ENCODE peak calls at places on chromosome 15, in seven cellular contexts. L is IMR-90, V is neuronal stem cell, O is mesenchymal stem cell, M is trophoblast cell, K is H1, E is mesendoderm. J is an unnamed sample.

GRCh38 chr15:86009727-86010126 is 69.9 kb upstream of the AGBL1 start:
- DNase-seq in L (no peak), V (no peak), O (no peak), M (no peak), K (no peak), E (no peak), J (no peak)

GRCh38 chr15:95763426-95763825 is 567.1 kb upstream of the NR2F2 start:
- DNase-seq in L (no peak), V (no peak), O (no peak), M (no peak), K (no peak), E (no peak), J (no peak)

GRCh38 chr15:67641453-67641852 is 99.0 kb downstream of the MAP2K5 start:
- DNase-seq in L (no peak), V (no peak), O (no peak), M (no peak), K (no peak), E (peak; percentile 7), J (no peak)

GRCh38 chr15:43346305-43346704 is 15.9 kb upstream of the LCMT2 start:
- DNase-seq in L (no peak), V (no peak), O (no peak), M (no peak), K (no peak), E (no peak), J (no peak)

GRCh38 chr15:73685981-73686380 is 1.8 kb downstream of the CD276 start:
- DNase-seq in L (no peak), V (no peak), O (peak; percentile 69), M (no peak), K (no peak), E (no peak), J (no peak)

GRCh38 chr15:33910741-33911140 is 57.6 kb upstream of the CHRM5 start:
- DNase-seq in L (peak; percentile 69), V (no peak), O (peak; percentile 18), M (no peak), K (no peak), E (no peak), J (no peak)

GRCh38 chr15:38842991-38843610 is 278.5 kb upstream of the RASGRP1 start:
- DNase-seq in L (peak; percentile 28), V (no peak), O (peak; percentile 23), M (no peak), K (no peak), E (no peak), J (no peak)

GRCh38 chr15:38670142-38671002 is 105.8 kb upstream of the RASGRP1 start:
- DNase-seq in L (no peak), V (no peak), O (no peak), M (no peak), K (no peak), E (no peak), J (no peak)

GRCh38 chr15:31296304-31297220 is 30.1 kb upstream of the KLF13 start:
- DNase-seq in L (no peak), V (no peak), O (no peak), M (no peak), K (no peak), E (no peak), J (peak; percentile 33)

GRCh38 chr15:42622328-42622925 is 47.0 kb downstream of the STARD9 start:
- DNase-seq in L (no peak), V (no peak), O (no peak), M (no peak), K (no peak), E (no peak), J (no peak)

GRCh38 chr15:95210436-95210981 is 979.1 kb downstream of the MCTP2 start:
- DNase-seq in L (no peak), V (no peak), O (no peak), M (no peak), K (no peak), E (no peak), J (no peak)

GRCh38 chr15:90419202-90419601 is 31.2 kb downstream of the IQGAP1 start:
- DNase-seq in L (no peak), V (no peak), O (peak; percentile 29), M (no peak), K (no peak), E (no peak), J (no peak)

GRCh38 chr15:80219955-80220354 is 32.1 kb downstream of the CTXND1 start:
- DNase-seq in L (no peak), V (no peak), O (no peak), M (no peak), K (no peak), E (no peak), J (no peak)

GRCh38 chr15:83912343-83912742 is 258.4 kb downstream of the ADAMTSL3 start:
- DNase-seq in L (no peak), V (no peak), O (no peak), M (no peak), K (no peak), E (no peak), J (no peak)

GRCh38 chr15:65369651-65370050 is 8.2 kb downstream of the IGDCC3 start:
- DNase-seq in L (no peak), V (no peak), O (no peak), M (no peak), K (no peak), E (no peak), J (peak; percentile 24)

GRCh38 chr15:80856809-80857377 is 77.7 kb downstream of the CEMIP start:
- DNase-seq in L (no peak), V (no peak), O (no peak), M (no peak), K (no peak), E (peak; percentile 44), J (no peak)

GRCh38 chr15:77021803-77022381 is 27.0 kb downstream of the PSTPIP1 start:
- DNase-seq in L (peak; percentile 68), V (no peak), O (peak; percentile 29), M (no peak), K (no peak), E (no peak), J (no peak)

GRCh38 chr15:31279221-31280036 is 47.2 kb upstream of the KLF13 start:
- DNase-seq in L (no peak), V (no peak), O (no peak), M (no peak), K (peak; percentile 38), E (no peak), J (no peak)

GRCh38 chr15:60557157-60557556 is 78.2 kb upstream of the ICE2 start:
- DNase-seq in L (peak; percentile 7), V (no peak), O (no peak), M (no peak), K (no peak), E (no peak), J (no peak)

GRCh38 chr15:25238716-25239470 is 199.9 kb downstream of the UBE3A start:
- DNase-seq in L (no peak), V (no peak), O (no peak), M (no peak), K (no peak), E (no peak), J (no peak)

GRCh38 chr15:90419738-90420487 is 31.9 kb downstream of the IQGAP1 start:
- DNase-seq in L (peak; percentile 92), V (no peak), O (peak; percentile 84), M (no peak), K (no peak), E (no peak), J (no peak)

GRCh38 chr15:38035701-38036100 is 101.3 kb downstream of the TMCO5A start:
- DNase-seq in L (no peak), V (no peak), O (no peak), M (no peak), K (no peak), E (no peak), J (no peak)

GRCh38 chr15:34794590-34795206 is 651 bp downstream of the ACTC1 start:
- DNase-seq in L (no peak), V (no peak), O (no peak), M (no peak), K (no peak), E (no peak), J (peak; percentile 33)

GRCh38 chr15:85702321-85703230 is 92.1 kb downstream of the KLHL25 start:
- DNase-seq in L (peak; percentile 75), V (no peak), O (peak; percentile 83), M (no peak), K (no peak), E (no peak), J (no peak)

GRCh38 chr15:75606711-75607684 is 18.5 kb downstream of the SNUPN start:
- DNase-seq in L (peak; percentile 51), V (no peak), O (no peak), M (no peak), K (no peak), E (no peak), J (no peak)

GRCh38 chr15:88912500-88912921 is 668 bp downstream of the MFGE8 start:
- DNase-seq in L (no peak), V (no peak), O (peak; percentile 56), M (no peak), K (no peak), E (peak; percentile 50), J (no peak)

GRCh38 chr15:66805207-66805975 is 103.4 kb downstream of the SMAD6 start:
- DNase-seq in L (no peak), V (no peak), O (no peak), M (no peak), K (no peak), E (no peak), J (no peak)

GRCh38 chr15:58553365-58553918 is 121.7 kb downstream of the LIPC start:
- DNase-seq in L (no peak), V (no peak), O (no peak), M (no peak), K (no peak), E (no peak), J (no peak)
- H3K79me1 ChIP-seq in L (no peaks in the 10 kb centered on the region), V (no peaks in the 10 kb centered on the region), O (no peaks in the 10 kb centered on the region), M (peaks cover 47% of the 10 kb centered on the region), K (no peaks in the 10 kb centered on the region), E (no peaks in the 10 kb centered on the region), J (no peaks in the 10 kb centered on the region)

GRCh38 chr15:99930696-99931095 is 197.5 kb upstream of the LYSMD4 start:
- DNase-seq in L (no peak), V (no peak), O (no peak), M (no peak), K (no peak), E (no peak), J (no peak)
- H2BK5ac ChIP-seq in L (no peak overlapping the region), V (no peak overlapping the region), O (no peak overlapping the region), M (no peak overlapping the region), K (no peak overlapping the region), E (no peak overlapping the region), J (no peak overlapping the region)

DNA sequence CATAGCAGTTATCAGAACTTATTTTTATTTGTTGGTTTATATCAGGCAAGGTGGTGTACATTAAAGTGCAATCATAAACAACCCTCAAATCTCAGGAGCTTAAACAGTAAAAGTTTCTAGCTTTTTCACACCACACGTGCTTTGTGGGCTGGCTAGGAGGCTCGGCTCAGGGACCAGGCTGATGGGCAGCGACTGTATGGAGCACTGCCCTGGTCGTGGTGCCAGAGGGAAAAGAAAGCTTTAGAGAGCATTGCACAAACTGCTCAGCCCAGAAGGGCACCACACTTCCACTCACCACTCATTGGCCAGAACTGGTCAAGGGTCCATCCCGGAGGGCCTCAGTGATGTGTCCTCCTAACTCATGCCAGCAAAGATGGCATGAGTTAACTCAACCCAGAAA is 123.2 kb downstream of the AQP9 start:
- DNase-seq in L (no peak), V (no peak), O (no peak), M (no peak), K (no peak), E (no peak), J (no peak)
- H3K79me1 ChIP-seq in L (no peaks in the 10 kb centered on the region), V (no peaks in the 10 kb centered on the region), O (no peaks in the 10 kb centered on the region), M (no peaks in the 10 kb centered on the region), K (no peaks in the 10 kb centered on the region), E (no peaks in the 10 kb centered on the region), J (no peaks in the 10 kb centered on the region)

GRCh38 chr15:101390060-101390459 is 95.0 kb upstream of the SNRPA1 start:
- DNase-seq in L (no peak), V (no peak), O (no peak), M (no peak), K (no peak), E (no peak), J (no peak)
- H2BK5ac ChIP-seq in L (no peak overlapping the region), V (no peak overlapping the region), O (no peak overlapping the region), M (no peak overlapping the region), K (no peak overlapping the region), E (no peak overlapping the region), J (no peak overlapping the region)

J was measured in H9.